ENCODE peak calls at places on chromosomes 11 and 22, in six cellular contexts. T is HCT116, J is K562, V is HepG2, L is GM12878, W is H1. Z is an unnamed sample.

GRCh38 chr11:134950692-134951304 is 538.8 kb upstream of the B3GAT1 start:
- DNase-seq in T (no peak), J (no peak), V (no peak), L (no peak), W (no peak), Z (no peak)

GRCh38 chr11:30762188-30762587 is 176.0 kb upstream of the MPPED2 start:
- DNase-seq in T (no peak), J (no peak), V (no peak), L (no peak), W (no peak), Z (no peak)

GRCh38 chr22:23060612-23061400 is 9.5 kb upstream of the GNAZ start:
- DNase-seq in T (no peak), J (no peak), V (no peak), L (no peak), W (no peak), Z (no peak)

GRCh38 chr11:9002920-9003572 is 755 bp downstream of the NRIP3 start:
- DNase-seq in T (no peak), J (no peak), V (no peak), L (no peak), W (no peak), Z (no peak)

GRCh38 chr22:46055176-46055850 is 78.4 kb upstream of the WNT7B start:
- DNase-seq in T (no peak), J (no peak), V (no peak), L (no peak), W (no peak), Z (no peak)

GRCh38 chr22:27206747-27207133 is 549.4 kb downstream of the MIAT start:
- DNase-seq in T (no peak), J (no peak), V (no peak), L (no peak), W (no peak), Z (no peak)

GRCh38 chr22:43151251-43152000 is at the start of gene TSPO:
- DNase-seq in T (no peak), J (peak; percentile 75), V (no peak), L (no peak), W (no peak), Z (no peak)

GRCh38 chr11:117417856-117418255 is 90.2 kb downstream of the CEP164 start:
- DNase-seq in T (no peak), J (no peak), V (no peak), L (no peak), W (no peak), Z (no peak)

GRCh38 chr11:2787816-2788750 is 88.3 kb upstream of the KCNQ1OT1 start:
- DNase-seq in T (no peak), J (no peak), V (peak; percentile 61), L (no peak), W (no peak), Z (no peak)

GRCh38 chr11:112523477-112523876 is 262.8 kb upstream of the PLET1 start:
- DNase-seq in T (no peak), J (no peak), V (no peak), L (no peak), W (no peak), Z (no peak)

GRCh38 chr11:71097506-71098240 is 154.7 kb downstream of the SHANK2 start:
- DNase-seq in T (no peak), J (no peak), V (no peak), L (no peak), W (no peak), Z (no peak)

GRCh38 chr22:17576475-17576874 is 13.2 kb downstream of the SLC25A18 start:
- DNase-seq in T (no peak), J (peak; percentile 31), V (no peak), L (no peak), W (no peak), Z (no peak)

GRCh38 chr22:32781695-32782094 is 19.8 kb upstream of the TIMP3 start:
- DNase-seq in T (no peak), J (no peak), V (no peak), L (no peak), W (no peak), Z (no peak)

GRCh38 chr11:134411887-134412507 is at the start of gene B3GAT1:
- DNase-seq in T (no peak), J (no peak), V (no peak), L (no peak), W (no peak), Z (no peak)

GRCh38 chr22:41487037-41487963 is 18.4 kb downstream of the ACO2 start:
- DNase-seq in T (no peak), J (no peak), V (no peak), L (no peak), W (no peak), Z (no peak)

GRCh38 chr11:125128450-125128849 is 17.0 kb upstream of the TMEM218 start:
- DNase-seq in T (no peak), J (no peak), V (no peak), L (no peak), W (no peak), Z (no peak)

GRCh38 chr11:58919980-58920379 is 19.3 kb upstream of the GLYATL1 start:
- DNase-seq in T (no peak), J (no peak), V (no peak), L (no peak), W (no peak), Z (no peak)

GRCh38 chr22:50465066-50465465 is 9.8 kb downstream of the SBF1 start:
- DNase-seq in T (no peak), J (no peak), V (no peak), L (no peak), W (no peak), Z (no peak)

GRCh38 chr11:68914761-68915160 is 11.1 kb downstream of the IGHMBP2 start:
- DNase-seq in T (no peak), J (no peak), V (no peak), L (no peak), W (no peak), Z (no peak)
- TF ChIP-seq ZNF274 in T (no peak), J (no peak), V (no peak), L (no peak), W (no peak), Z (no peak)

GRCh38 chr11:34855754-34856095 is 60.5 kb downstream of the APIP start:
- DNase-seq in T (no peak), J (peak; percentile 33), V (no peak), L (no peak), W (no peak), Z (no peak)
- TF ChIP-seq ZNF274 in T (no peak), J (no peak), V (no peak), L (no peak), W (no peak), Z (no peak)

DNA sequence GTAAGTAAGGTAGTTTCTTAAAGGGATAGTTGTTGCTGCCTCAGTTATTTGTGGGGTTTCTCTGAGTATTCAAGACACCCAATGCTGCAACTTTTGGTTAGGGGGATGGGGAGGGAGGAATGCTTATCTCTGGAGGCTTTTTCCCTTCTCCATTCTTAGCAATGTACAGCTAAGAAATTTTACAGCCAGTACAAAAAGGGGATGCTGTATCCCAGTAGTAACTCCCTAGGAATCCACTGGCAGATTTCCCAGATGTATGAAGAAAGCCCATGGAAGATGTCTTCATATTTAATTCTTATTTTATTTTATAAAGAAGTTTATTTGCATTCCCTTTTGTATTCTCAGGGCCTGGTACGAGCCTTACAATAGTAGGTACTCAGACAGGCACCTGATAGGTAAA is 154.8 kb downstream of the ENTHD1 start:
- DNase-seq in T (no peak), J (no peak), V (no peak), L (no peak), W (no peak), Z (no peak)
- TF ChIP-seq ZNF274 in T (no peak), J (no peak), V (no peak), L (no peak), W (no peak), Z (no peak)

GRCh38 chr11:120363436-120363835 is 27.2 kb downstream of the ARHGEF12 start:
- DNase-seq in T (no peak), J (no peak), V (no peak), L (no peak), W (no peak), Z (no peak)
- TF ChIP-seq ZNF274 in T (no peak), J (no peak), V (no peak), L (no peak), W (no peak), Z (no peak)